ENCODE peak calls at places on chromosomes 13 and 19, in four cellular contexts. One of them, this sample, is unnamed.

GRCh38 chr19:54266133-54266532 is 9.1 kb upstream of the LILRB5 start:
- DNase-seq in lower leg skin: peak; percentile 89
- DNase-seq in ovary: peak; percentile 71
- DNase-seq in heart left ventricle: peak; percentile 65
- DNase-seq in this sample: peak; percentile 89

GRCh38 chr19:756232-756631 is 5.3 kb downstream of the MISP start:
- DNase-seq in lower leg skin: no peak
- DNase-seq in ovary: no peak
- DNase-seq in heart left ventricle: no peak
- DNase-seq in this sample: no peak

GRCh38 chr19:4654437-4655361 is 15.4 kb downstream of the TNFAIP8L1 start:
- DNase-seq in lower leg skin: no peak
- DNase-seq in ovary: no peak
- DNase-seq in heart left ventricle: no peak
- DNase-seq in this sample: no peak

GRCh38 chr19:3642987-3643386 is 16.4 kb upstream of the CACTIN start:
- DNase-seq in lower leg skin: no peak
- DNase-seq in ovary: no peak
- DNase-seq in heart left ventricle: no peak
- DNase-seq in this sample: no peak

GRCh38 chr13:102846261-102847015 is 606 bp downstream of the ERCC5 start:
- DNase-seq in lower leg skin: peak; percentile 88
- DNase-seq in ovary: no peak
- DNase-seq in heart left ventricle: peak; percentile 29
- DNase-seq in this sample: peak; percentile 89

GRCh38 chr19:33291623-33292534 is 10.5 kb downstream of the CEBPA start:
- DNase-seq in lower leg skin: no peak
- DNase-seq in ovary: no peak
- DNase-seq in heart left ventricle: no peak
- DNase-seq in this sample: peak; percentile 66

GRCh38 chr13:99758465-99759162 is 213.0 kb downstream of the ZIC5 start:
- DNase-seq in lower leg skin: no peak
- DNase-seq in ovary: no peak
- DNase-seq in heart left ventricle: no peak
- DNase-seq in this sample: no peak

GRCh38 chr19:33310606-33311325 is 8.4 kb upstream of the CEBPA start:
- DNase-seq in lower leg skin: peak; percentile 70
- DNase-seq in ovary: no peak
- DNase-seq in heart left ventricle: no peak
- DNase-seq in this sample: no peak

GRCh38 chr19:3047307-3048189 is 14.7 kb downstream of the TLE5 start:
- DNase-seq in lower leg skin: peak; percentile 97
- DNase-seq in ovary: peak; percentile 91
- DNase-seq in heart left ventricle: peak; percentile 59
- DNase-seq in this sample: peak; percentile 87

GRCh38 chr13:28093871-28094270 is 6.5 kb downstream of the FLT3 start:
- DNase-seq in lower leg skin: no peak
- DNase-seq in ovary: no peak
- DNase-seq in heart left ventricle: no peak
- DNase-seq in this sample: no peak

GRCh38 chr19:19098084-19098702 is 34.4 kb downstream of the SLC25A42 start:
- DNase-seq in lower leg skin: no peak
- DNase-seq in ovary: no peak
- DNase-seq in heart left ventricle: no peak
- DNase-seq in this sample: no peak

GRCh38 chr19:2455481-2456300 is 1.1 kb downstream of the LMNB2 start:
- DNase-seq in lower leg skin: no peak
- DNase-seq in ovary: peak; percentile 66
- DNase-seq in heart left ventricle: peak; percentile 40
- DNase-seq in this sample: peak; percentile 89

GRCh38 chr19:12656899-12657571 is 9.5 kb downstream of the MAN2B1 start:
- DNase-seq in lower leg skin: no peak
- DNase-seq in ovary: no peak
- DNase-seq in heart left ventricle: no peak
- DNase-seq in this sample: no peak

GRCh38 chr19:2586196-2586595 is 110.3 kb downstream of the GADD45B start:
- DNase-seq in lower leg skin: no peak
- DNase-seq in ovary: peak; percentile 27
- DNase-seq in heart left ventricle: no peak
- DNase-seq in this sample: peak; percentile 33

GRCh38 chr19:55712804-55713631 is 25.2 kb downstream of the NLRP9 start:
- DNase-seq in lower leg skin: no peak
- DNase-seq in ovary: no peak
- DNase-seq in heart left ventricle: no peak
- DNase-seq in this sample: no peak

GRCh38 chr19:28883241-28883693 is 329.7 kb downstream of the UQCRFS1 start:
- DNase-seq in lower leg skin: peak; percentile 87
- DNase-seq in ovary: no peak
- DNase-seq in heart left ventricle: peak; percentile 54
- DNase-seq in this sample: no peak

GRCh38 chr13:24267283-24267682 is 42.1 kb upstream of the C1QTNF9 start:
- DNase-seq in lower leg skin: peak; percentile 32
- DNase-seq in ovary: no peak
- DNase-seq in heart left ventricle: no peak
- DNase-seq in this sample: no peak

GRCh38 chr13:27926644-27927434 is 7.0 kb downstream of the PDX1 start:
- DNase-seq in lower leg skin: no peak
- DNase-seq in ovary: no peak
- DNase-seq in heart left ventricle: no peak
- DNase-seq in this sample: no peak

GRCh38 chr13:49287995-49288394 is 40.3 kb downstream of the CDADC1 start:
- DNase-seq in lower leg skin: no peak
- DNase-seq in ovary: no peak
- DNase-seq in heart left ventricle: no peak
- DNase-seq in this sample: no peak

GRCh38 chr19:32809754-32810153 is 59.8 kb downstream of the SLC7A9 start:
- DNase-seq in lower leg skin: no peak
- DNase-seq in ovary: no peak
- DNase-seq in heart left ventricle: no peak
- DNase-seq in this sample: no peak

GRCh38 chr19:30649934-30650614 is 277.9 kb downstream of the ZNF536 start:
- DNase-seq in lower leg skin: peak; percentile 74
- DNase-seq in ovary: no peak
- DNase-seq in heart left ventricle: no peak
- DNase-seq in this sample: no peak

GRCh38 chr13:76225815-76226489 is 589.8 kb downstream of the LMO7 start:
- DNase-seq in lower leg skin: no peak
- DNase-seq in ovary: no peak
- DNase-seq in heart left ventricle: peak; percentile 49
- DNase-seq in this sample: no peak

GRCh38 chr19:41957838-41958366 is 1.2 kb downstream of the RABAC1 start:
- DNase-seq in lower leg skin: no peak
- DNase-seq in ovary: peak; percentile 74
- DNase-seq in heart left ventricle: peak; percentile 68
- DNase-seq in this sample: peak; percentile 88

GRCh38 chr19:29495971-29496441 is 29.8 kb upstream of the VSTM2B start:
- DNase-seq in lower leg skin: peak; percentile 61
- DNase-seq in ovary: peak; percentile 11
- DNase-seq in heart left ventricle: no peak
- DNase-seq in this sample: no peak

GRCh38 chr19:19192910-19193423 is 909 bp downstream of the RFXANK start:
- DNase-seq in lower leg skin: no peak
- DNase-seq in ovary: no peak
- DNase-seq in heart left ventricle: no peak
- DNase-seq in this sample: no peak

GRCh38 chr19:33395561-33396550 is 22.3 kb downstream of the CEBPG start:
- DNase-seq in lower leg skin: no peak
- DNase-seq in ovary: peak; percentile 86
- DNase-seq in heart left ventricle: no peak
- DNase-seq in this sample: peak; percentile 72

GRCh38 chr19:8690753-8691539 is 7.6 kb downstream of the ACTL9 start:
- DNase-seq in lower leg skin: no peak
- DNase-seq in ovary: no peak
- DNase-seq in heart left ventricle: no peak
- DNase-seq in this sample: no peak

GRCh38 chr13:111046590-111047141 is 68.4 kb upstream of the ARHGEF7 start:
- DNase-seq in lower leg skin: peak; percentile 85
- DNase-seq in ovary: no peak
- DNase-seq in heart left ventricle: peak; percentile 54
- DNase-seq in this sample: no peak

GRCh38 chr19:35027851-35028599 is 2.2 kb upstream of the SCN1B start:
- DNase-seq in lower leg skin: no peak
- DNase-seq in ovary: no peak
- DNase-seq in heart left ventricle: no peak
- DNase-seq in this sample: no peak

GRCh38 chr13:34383728-34384127 is 558.3 kb upstream of the NBEA start:
- DNase-seq in lower leg skin: no peak
- DNase-seq in ovary: no peak
- DNase-seq in heart left ventricle: no peak
- DNase-seq in this sample: no peak

GRCh38 chr13:95784161-95784880 is 107.4 kb downstream of the DNAJC3 start:
- DNase-seq in lower leg skin: no peak
- DNase-seq in ovary: no peak
- DNase-seq in heart left ventricle: no peak
- DNase-seq in this sample: no peak

GRCh38 chr13:38950987-38951386 is 39.6 kb downstream of the STOML3 start:
- DNase-seq in lower leg skin: no peak
- DNase-seq in ovary: no peak
- DNase-seq in heart left ventricle: no peak
- DNase-seq in this sample: no peak

GRCh38 chr13:24097667-24098066 is 62.9 kb upstream of the SPATA13 start:
- DNase-seq in lower leg skin: no peak
- DNase-seq in ovary: no peak
- DNase-seq in heart left ventricle: no peak
- DNase-seq in this sample: no peak

GRCh38 chr13:28002886-28003698 is 14.6 kb upstream of the URAD start:
- DNase-seq in lower leg skin: peak; percentile 61
- DNase-seq in ovary: no peak
- DNase-seq in heart left ventricle: no peak
- DNase-seq in this sample: no peak

GRCh38 chr13:40927929-40928328 is 91.2 kb downstream of the ELF1 start:
- DNase-seq in lower leg skin: no peak
- DNase-seq in ovary: no peak
- DNase-seq in heart left ventricle: no peak
- DNase-seq in this sample: no peak

GRCh38 chr13:23847545-23847944 is 41.7 kb downstream of the MIPEP start:
- DNase-seq in lower leg skin: no peak
- DNase-seq in ovary: no peak
- DNase-seq in heart left ventricle: no peak
- DNase-seq in this sample: no peak

GRCh38 chr19:17751103-17751911 is at the start of gene FCHO1:
- DNase-seq in lower leg skin: no peak
- DNase-seq in ovary: no peak
- DNase-seq in heart left ventricle: peak; percentile 69
- DNase-seq in this sample: peak; percentile 95

GRCh38 chr13:73096173-73097117 is 37.6 kb downstream of the KLF5 start:
- DNase-seq in lower leg skin: no peak
- DNase-seq in ovary: no peak
- DNase-seq in heart left ventricle: no peak
- DNase-seq in this sample: no peak

GRCh38 chr19:3357362-3357730 is 9.0 kb upstream of the NFIC start:
- DNase-seq in lower leg skin: no peak
- DNase-seq in ovary: no peak
- DNase-seq in heart left ventricle: no peak
- DNase-seq in this sample: no peak

GRCh38 chr13:45821861-45822260 is 29.7 kb downstream of the SIAH3 start:
- DNase-seq in lower leg skin: no peak
- DNase-seq in ovary: no peak
- DNase-seq in heart left ventricle: no peak
- DNase-seq in this sample: no peak
- H3K4me3 ChIP-seq in lower leg skin: no peak overlapping the region
- H3K4me3 ChIP-seq in ovary: no peak overlapping the region
- H3K4me3 ChIP-seq in heart left ventricle: no peak overlapping the region
- H3K4me3 ChIP-seq in this sample: no peak overlapping the region

GRCh38 chr13:113804017-113804702 is 45.1 kb downstream of the TMEM255B start:
- DNase-seq in lower leg skin: peak; percentile 76
- DNase-seq in ovary: peak; percentile 15
- DNase-seq in heart left ventricle: no peak
- DNase-seq in this sample: peak; percentile 55
- TF ChIP-seq POLR2A in lower leg skin: no peak
- TF ChIP-seq POLR2A in ovary: no peak
- TF ChIP-seq POLR2A in heart left ventricle: no peak
- TF ChIP-seq POLR2A in this sample: no peak

DNA sequence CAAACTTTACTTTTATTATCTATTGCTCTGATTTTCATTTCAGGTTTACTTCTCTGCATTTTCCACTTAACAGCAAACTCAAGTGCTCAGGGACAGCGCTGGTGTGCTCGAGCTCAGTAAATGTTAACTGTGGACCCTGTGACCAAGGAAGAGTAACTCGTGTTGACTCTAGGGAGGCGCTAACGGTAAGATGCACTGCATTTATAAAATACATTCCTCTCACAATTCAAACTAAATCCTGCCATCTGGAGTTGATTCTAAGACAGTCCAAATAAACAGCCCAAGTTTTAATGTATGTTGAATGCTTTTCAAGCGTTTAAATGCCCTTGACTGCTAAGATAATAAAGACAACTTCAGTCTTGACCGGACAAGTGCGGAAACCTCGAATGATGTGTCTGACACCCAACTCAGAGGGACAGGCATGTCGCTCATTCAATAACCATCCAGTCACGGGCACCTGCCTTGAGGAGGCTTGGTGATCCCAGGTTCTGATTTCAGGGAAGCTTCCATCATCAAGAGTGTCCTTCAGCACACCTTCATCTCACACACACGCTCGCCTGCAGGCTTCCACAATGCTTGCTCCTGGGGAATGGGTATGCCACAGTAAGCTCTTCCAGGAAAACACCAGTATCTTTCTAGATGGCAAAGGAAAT is 93.1 kb downstream of the STK24 start:
- DNase-seq in lower leg skin: no peak
- DNase-seq in ovary: no peak
- DNase-seq in heart left ventricle: no peak
- DNase-seq in this sample: no peak
- H3K4me3 ChIP-seq in lower leg skin: no peak overlapping the region
- H3K4me3 ChIP-seq in ovary: no peak overlapping the region
- H3K4me3 ChIP-seq in heart left ventricle: no peak overlapping the region
- H3K4me3 ChIP-seq in this sample: no peak overlapping the region

DNA sequence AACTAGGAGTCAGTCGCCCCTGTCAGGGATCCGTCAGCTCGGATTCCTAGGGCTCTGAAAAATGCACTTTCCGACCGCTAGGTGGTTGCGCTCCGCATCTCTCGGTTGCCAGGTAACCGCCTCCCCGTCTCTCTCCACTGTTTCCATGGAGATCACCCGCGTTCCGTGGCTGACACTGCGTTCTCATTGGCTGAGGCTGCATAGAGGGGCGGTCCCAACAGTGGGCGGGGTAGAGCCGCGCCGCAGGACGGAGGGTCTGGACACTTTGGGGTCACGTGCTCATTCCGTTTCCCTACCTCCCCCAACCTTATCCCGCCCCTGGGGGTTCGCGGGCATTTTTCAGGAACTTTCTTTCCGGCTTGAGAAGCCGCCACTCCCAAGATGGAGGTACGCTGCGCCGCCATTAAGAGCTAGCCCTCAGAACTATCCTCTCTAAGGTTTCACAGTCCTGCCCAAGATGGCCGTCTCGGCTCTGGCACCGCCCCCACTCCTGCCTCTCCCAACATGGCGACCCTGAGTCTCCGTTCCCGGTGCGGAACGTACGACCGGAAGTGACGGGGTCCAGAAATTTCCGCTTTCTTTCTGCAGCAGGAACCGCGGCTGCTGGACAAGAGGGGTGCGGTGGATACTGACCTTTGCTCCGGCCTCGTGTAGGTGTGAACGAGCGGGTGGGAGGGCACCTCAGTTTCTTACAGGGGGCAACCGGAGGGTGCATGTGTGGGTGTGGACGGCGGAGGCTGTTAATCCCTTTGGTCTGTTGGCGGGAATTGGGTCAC is at the start of the genes ODAD3 and PRKCSH:
- DNase-seq in lower leg skin: peak; percentile 99
- DNase-seq in ovary: peak; percentile 99
- DNase-seq in heart left ventricle: peak; percentile 99
- DNase-seq in this sample: peak; percentile 99
- TF ChIP-seq POLR2A in lower leg skin: no peak
- TF ChIP-seq POLR2A in ovary: no peak
- TF ChIP-seq POLR2A in heart left ventricle: peak; percentile 53
- TF ChIP-seq POLR2A in this sample: no peak